ENCODE peak calls at places on chromosome 14, in ten cellular contexts. X is stimulated activated naive CD8-positive, alpha-beta T cell treated with anti-CD3 and anti-CD28 coated beads, Interleukin-15, Interleukin-2, amounts not matched to agents 100 U/mL and 50 U/mL, for 24 hours; S is NCI-H510A; O is HT1080; E is activated T-helper 1 cell treated with anti-CD3 and anti-CD28 coated beads, Interleukin-12 subunit alpha, Interleukin-12 subunit beta, Interleukin-2, Interleukin-4 antibody, amounts not matched to agents 30 ng/mL and 10 ng/mL and 1 ng/mL, durations not matched to agents 14 hours and 24 hours and 36 hours; Y is T-helper 1 cell; G is CD8-positive, alpha-beta T cell; R is head of caudate nucleus; Z is activated CD4-positive, alpha-beta T cell treated with anti-CD3 and anti-CD28 coated beads, Interleukin-2, amount 50 U/mL, for 1 hour; I is smooth muscle cell of the brain vasculature. K is an unnamed sample.

GRCh38 chr14:101056446-101056845 is 152.9 kb upstream of the RTL1 start:
- DNase-seq in X (no peak), O (no peak), Z (no peak), E (no peak), S (no peak), Y (no peak), I (no peak), G (no peak), R (no peak), K (no peak)

GRCh38 chr14:74614508-74615495 is 2.8 kb upstream of the LTBP2 start:
- DNase-seq in E (no peak), I (no peak), S (no peak), X (no peak), G (no peak), O (peak; percentile 42), Y (no peak), Z (no peak), R (no peak), K (no peak)

GRCh38 chr14:90495357-90496276 is 98.8 kb downstream of the CALM1 start:
- DNase-seq in S (no peak), Y (peak; percentile 14), I (peak; percentile 44), R (no peak), X (peak; percentile 36), G (no peak), Z (peak; percentile 46), O (peak; percentile 57), E (peak; percentile 37), K (no peak)

GRCh38 chr14:26163761-26164160 is 434.1 kb downstream of the NOVA1 start:
- DNase-seq in Z (no peak), E (no peak), S (peak; percentile 37), O (peak; percentile 4), X (no peak), Y (no peak), I (no peak), G (no peak), R (no peak), K (no peak)

GRCh38 chr14:41549821-41550597 is 56.7 kb upstream of the LRFN5 start:
- DNase-seq in O (peak; percentile 88), E (no peak), I (no peak), Y (no peak), G (no peak), Z (no peak), R (no peak), X (no peak), S (no peak), K (no peak)

GRCh38 chr14:75648066-75648838 is 12.4 kb downstream of the ERG28 start:
- DNase-seq in S (no peak), I (peak; percentile 94), Y (no peak), Z (no peak), E (no peak), R (no peak), O (peak; percentile 97), G (no peak), X (no peak), K (no peak)

GRCh38 chr14:49972199-49972671 is 79.4 kb downstream of the ARF6 start:
- DNase-seq in Y (no peak), R (no peak), E (no peak), Z (no peak), S (no peak), G (no peak), I (no peak), O (peak; percentile 75), X (no peak), K (no peak)

GRCh38 chr14:59337151-59337611 is 128.0 kb downstream of the GPR135 start:
- DNase-seq in E (no peak), O (no peak), I (no peak), Z (no peak), Y (no peak), R (no peak), S (no peak), X (no peak), G (no peak), K (peak; percentile 75)

GRCh38 chr14:24965934-24966593 is 83.9 kb downstream of the STXBP6 start:
- DNase-seq in R (no peak), E (no peak), X (no peak), Y (no peak), I (no peak), G (no peak), S (no peak), O (peak; percentile 87), Z (no peak), K (no peak)

GRCh38 chr14:44404021-44404420 is 103.1 kb downstream of the FSCB start:
- DNase-seq in S (no peak), X (no peak), E (no peak), R (no peak), I (no peak), G (no peak), Z (no peak), Y (no peak), O (peak; percentile 3), K (peak; percentile 50)

GRCh38 chr14:77098470-77099353 is 654 bp downstream of the CIPC start:
- DNase-seq in S (peak; percentile 15), Y (peak; percentile 10), G (no peak), O (peak; percentile 5), I (no peak), R (peak; percentile 49), Z (peak; percentile 9), X (peak; percentile 35), E (peak; percentile 11), K (peak; percentile 32)